ENCODE peak calls at places on chromosomes 4 and X, in eight cellular contexts. M is suprapubic skin; T is activated naive CD4-positive, alpha-beta T cell; F is endothelial cell; K is memory B cell; Z is GM20000; X is stimulated activated naive B cell treated with anti-CD40 and anti-IgM and Interleukin-4, amounts not matched to agents 10 μg/mL and 1 μg/mL and 100 μg/mL, for 72 hours; S is foreskin melanocyte. C is an unnamed sample.

GRCh38 chr4:5827108-5828004 is 65.5 kb downstream of the CRMP1 start:
- DNase-seq in M (no peak), T (no peak), K (no peak), F (no peak), X (no peak), Z (no peak), S (no peak), C (no peak)

GRCh38 chr4:55363618-55364420 is 17.8 kb downstream of the SRD5A3 start:
- DNase-seq in X (no peak), M (no peak), T (no peak), K (no peak), S (no peak), F (no peak), Z (no peak), C (no peak)

GRCh38 chr4:111678466-111678865 is 466.8 kb upstream of the FAM241A start:
- DNase-seq in T (no peak), S (no peak), K (no peak), F (no peak), M (no peak), Z (no peak), X (no peak), C (no peak)

GRCh38 chr4:162681212-162681611 is 485.5 kb downstream of the NAF1 start:
- DNase-seq in K (no peak), S (no peak), T (no peak), M (no peak), Z (no peak), F (no peak), X (no peak), C (no peak)

GRCh38 chr4:55393461-55394320 is 2.1 kb upstream of the TMEM165 start:
- DNase-seq in Z (no peak), S (no peak), M (no peak), F (no peak), T (no peak), K (no peak), X (no peak), C (no peak)

GRCh38 chrX:14872355-14872754 is 514 bp downstream of the FANCB start:
- DNase-seq in Z (no peak), S (no peak), F (no peak), K (no peak), X (no peak), T (peak), M (no peak), C (no peak)

GRCh38 chr4:173538903-173539445 is 8.9 kb upstream of the HAND2 start:
- DNase-seq in T (no peak), X (no peak), F (no peak), Z (no peak), S (no peak), K (no peak), M (no peak), C (no peak)

GRCh38 chrX:130772313-130773140 is 130.5 kb downstream of the ENOX2 start:
- DNase-seq in Z (no peak), M (no peak), S (no peak), X (no peak), T (no peak), K (no peak), F (no peak), C (no peak)

GRCh38 chr4:69753666-69754065 is 6.8 kb downstream of the SULT1B1 start:
- DNase-seq in Z (no peak), S (no peak), M (no peak), X (no peak), T (no peak), F (no peak), K (no peak), C (no peak)

GRCh38 chr4:167183036-167183435 is 51.3 kb downstream of the SPOCK3 start:
- DNase-seq in M (no peak), S (no peak), T (no peak), F (no peak), K (no peak), X (no peak), Z (no peak), C (no peak)

GRCh38 chr4:76706581-76706980 is 191.4 kb downstream of the SOWAHB start:
- DNase-seq in F (no peak), M (no peak), Z (no peak), X (no peak), K (no peak), T (no peak), S (no peak), C (no peak)

GRCh38 chrX:109954333-109954732 is 48.6 kb upstream of the TMEM164 start:
- DNase-seq in Z (no peak), M (no peak), X (no peak), S (no peak), K (no peak), F (no peak), T (no peak), C (no peak)

GRCh38 chr4:169795585-169795984 is 37.8 kb upstream of the HPF1 start:
- DNase-seq in M (no peak), S (peak), T (no peak), F (no peak), Z (no peak), X (no peak), K (no peak), C (no peak)

C was measured in iPS DF 19.7.